ENCODE peak calls at places on chromosomes 13 and 19, in five cellular contexts. Q is stimulated activated CD4-positive, alpha-beta T cell treated with anti-CD3 and anti-CD28 coated beads, Interleukin-1b, Interleukin-23, amount 100 ng/mL, for 4 hours; X is uterus; O is fibroblast of lung; H is cardiac muscle cell. S is an unnamed sample.

GRCh38 chr13:49986471-49986870 is 10.4 kb upstream of the TRIM13 start:
- DNase-seq in Q (no peak), X (no peak), O (no peak), H (no peak), S (no peak)

GRCh38 chr19:38093587-38093986 is 130.4 kb downstream of the DPF1 start:
- DNase-seq in Q (no peak), X (no peak), O (no peak), H (no peak), S (no peak)

GRCh38 chr13:34943675-34944634 is 1.9 kb downstream of the NBEA start:
- DNase-seq in Q (no peak), X (no peak), O (no peak), H (no peak), S (no peak)

GRCh38 chr19:23461120-23461519 is 65.8 kb upstream of the ZNF91 start:
- DNase-seq in Q (no peak), X (no peak), O (no peak), H (no peak), S (no peak)

GRCh38 chr13:30020726-30021312 is 170.4 kb upstream of the UBL3 start:
- DNase-seq in Q (no peak), X (peak), O (no peak), H (no peak), S (no peak)

GRCh38 chr19:752652-753517 is 2.0 kb downstream of the MISP start:
- DNase-seq in Q (no peak), X (no peak), O (peak), H (peak), S (peak)

GRCh38 chr19:10191347-10191746 is 3.4 kb downstream of the DNMT1 start:
- DNase-seq in Q (no peak), X (peak), O (peak), H (peak), S (peak)

GRCh38 chr19:39833160-39833463 is 850 bp downstream of the DYRK1B start:
- DNase-seq in Q (no peak), X (no peak), O (no peak), H (no peak), S (no peak)

GRCh38 chr13:38763446-38764381 is 76.8 kb downstream of the FREM2 start:
- DNase-seq in Q (no peak), X (no peak), O (peak), H (peak), S (no peak)

GRCh38 chr13:99686157-99686572 is 184.9 kb downstream of the TM9SF2 start:
- DNase-seq in Q (no peak), X (no peak), O (no peak), H (peak), S (peak)

GRCh38 chr13:38135590-38135989 is 214.1 kb upstream of the UFM1 start:
- DNase-seq in Q (no peak), X (no peak), O (no peak), H (no peak), S (no peak)

GRCh38 chr19:6187374-6187773 is 51.9 kb downstream of the ACSBG2 start:
- DNase-seq in Q (no peak), X (no peak), O (no peak), H (no peak), S (no peak)

GRCh38 chr13:37621811-37622361 is 23.3 kb upstream of the POSTN start:
- DNase-seq in Q (no peak), X (peak), O (peak), H (peak), S (peak)

GRCh38 chr19:48627211-48627864 is 8.0 kb downstream of the SPHK2 start:
- DNase-seq in Q (no peak), X (no peak), O (no peak), H (no peak), S (no peak)

S was measured in fibroblast of gingiva.